ENCODE peak calls at places on chromosomes 1 and 21, in six cellular contexts. X is progenitor cell of endocrine pancreas; Z is frontal cortex; R is stimulated activated CD4-positive, alpha-beta T cell treated with anti-CD3 and anti-CD28 coated beads, TNF-alpha, amount 100 ng/mL, for 4 hours; U is stimulated activated naive B cell treated with anti-CD40 and anti-IgM and Interleukin-4, amounts not matched to agents 10 μg/mL and 1 μg/mL and 100 μg/mL, for 72 hours; A is fibroblast of gingiva. B is an unnamed sample.
A peak's percentile ranks its signal among the peaks of the same experiment; 100 is the strongest.

GRCh38 chr1:175278236-175278635 is 85.7 kb upstream of the KIAA0040 start:
- DNase-seq in Z (no peak), R (no peak), U (no peak), X (no peak), A (no peak), B (no peak)

GRCh38 chr1:2474933-2475371 is 1.1 kb upstream of the PLCH2 start:
- DNase-seq in X (no peak), A (peak; percentile 9), Z (no peak), U (no peak), R (no peak), B (no peak)

GRCh38 chr1:32650752-32651460 is at the start of gene RBBP4:
- DNase-seq in X (peak; percentile 99), U (peak; percentile 99), R (peak; percentile 97), Z (peak; percentile 94), A (peak; percentile 98), B (peak; percentile 93)

GRCh38 chr1:33094971-33095604 is 14.1 kb downstream of the AZIN2 start:
- DNase-seq in Z (no peak), R (no peak), U (no peak), X (peak; percentile 63), A (peak; percentile 62), B (peak; percentile 22)

GRCh38 chr1:214902636-214903320 is 179.8 kb upstream of the KCNK2 start:
- DNase-seq in X (no peak), R (no peak), Z (no peak), A (no peak), U (no peak), B (peak; percentile 18)

GRCh38 chr1:153616885-153617428 is 832 bp upstream of the S100A14 start:
- DNase-seq in A (no peak), U (no peak), X (no peak), Z (no peak), R (no peak), B (no peak)

GRCh38 chr1:1034438-1034759 is 14.5 kb downstream of the AGRN start:
- DNase-seq in Z (no peak), A (no peak), R (no peak), U (no peak), X (no peak), B (no peak)

GRCh38 chr1:179599623-179600249 is 8.1 kb downstream of the TDRD5 start:
- DNase-seq in X (no peak), U (no peak), A (no peak), R (no peak), Z (no peak), B (peak; percentile 44)

GRCh38 chr21:42616366-42617340 is 36.8 kb upstream of the PDE9A start:
- DNase-seq in A (no peak), R (no peak), X (no peak), U (no peak), Z (no peak), B (no peak)

GRCh38 chr1:213138391-213138790 is 87.3 kb downstream of the RPS6KC1 start:
- DNase-seq in A (no peak), U (no peak), Z (no peak), R (no peak), X (no peak), B (no peak)

GRCh38 chr1:156502749-156503671 is 2.4 kb upstream of the MEF2D start:
- DNase-seq in U (no peak), X (no peak), A (peak; percentile 96), R (no peak), Z (no peak), B (peak; percentile 35)

GRCh38 chr1:213014642-213015041 is 1.0 kb downstream of the ANGEL2 start:
- DNase-seq in R (no peak), U (no peak), Z (no peak), X (no peak), A (peak; percentile 2), B (no peak)

GRCh38 chr1:101293461-101294045 is 56.7 kb downstream of the S1PR1 start:
- DNase-seq in U (peak; percentile 74), Z (no peak), R (peak; percentile 39), A (no peak), X (no peak), B (no peak)